ENCODE peak calls at places on chromosomes 5 and 9, in four cellular contexts. R is WTC11, A is HepG2, G is K562. H is an unnamed sample.

GRCh38 chr5:132315529-132316067 is 21.4 kb downstream of the SLC22A4 start:
- DNase-seq in R (no peak), A (no peak), G (peak; percentile 95), H (no peak)

GRCh38 chr5:141618030-141618803 is 583 bp downstream of the DIAPH1 start:
- DNase-seq in R (peak; percentile 59), A (peak; percentile 63), G (no peak), H (peak; percentile 78)

GRCh38 chr5:164345173-164345572 is 839.8 kb downstream of the MAT2B start:
- DNase-seq in R (no peak), A (no peak), G (no peak), H (no peak)

GRCh38 chr5:50663636-50664035 is 2.8 kb upstream of the PARP8 start:
- DNase-seq in R (no peak), A (no peak), G (no peak), H (no peak)

GRCh38 chr5:3341446-3342240 is 254.0 kb upstream of the IRX1 start:
- DNase-seq in R (no peak), A (no peak), G (no peak), H (no peak)

GRCh38 chr5:139118804-139119203 is 79.4 kb downstream of the SIL1 start:
- DNase-seq in R (no peak), A (no peak), G (no peak), H (no peak)

GRCh38 chr5:126138475-126139005 is 284.7 kb upstream of the GRAMD2B start:
- DNase-seq in R (no peak), A (no peak), G (no peak), H (no peak)

GRCh38 chr9:138077898-138078540 is 200.4 kb downstream of the CACNA1B start:
- DNase-seq in R (no peak), A (no peak), G (no peak), H (no peak)

GRCh38 chr5:81021486-81021885 is 61.3 kb downstream of the RASGRF2 start:
- DNase-seq in R (no peak), A (no peak), G (no peak), H (no peak)

GRCh38 chr9:76873056-76873792 is 32.7 kb downstream of the PRUNE2 start:
- DNase-seq in R (peak; percentile 48), A (no peak), G (no peak), H (no peak)

GRCh38 chr9:17349816-17350215 is 215.0 kb downstream of the CNTLN start:
- DNase-seq in R (no peak), A (no peak), G (no peak), H (no peak)

GRCh38 chr5:6411141-6411540 is 32.8 kb upstream of the MED10 start:
- DNase-seq in R (no peak), A (no peak), G (no peak), H (no peak)

GRCh38 chr5:161372682-161373344 is 173.7 kb downstream of the GABRB2 start:
- DNase-seq in R (no peak), A (no peak), G (no peak), H (no peak)

GRCh38 chr5:61732796-61733195 is 400.7 kb downstream of the ZSWIM6 start:
- DNase-seq in R (no peak), A (no peak), G (no peak), H (no peak)

GRCh38 chr5:108639356-108639755 is 108.3 kb upstream of the FER start:
- DNase-seq in R (no peak), A (no peak), G (no peak), H (no peak)

GRCh38 chr9:124782661-124783574 is 6.0 kb downstream of the OLFML2A start:
- DNase-seq in R (peak; percentile 14), A (no peak), G (no peak), H (no peak)

GRCh38 chr9:129823163-129823933 is 588 bp downstream of the TOR1A start:
- DNase-seq in R (peak; percentile 19), A (no peak), G (peak; percentile 80), H (peak; percentile 17)

GRCh38 chr9:77016526-77017504 is 2.6 kb upstream of the FOXB2 start:
- DNase-seq in R (peak; percentile 55), A (no peak), G (no peak), H (no peak)

GRCh38 chr9:111986035-111986556 is 89.5 kb downstream of the UGCG start:
- DNase-seq in R (no peak), A (no peak), G (no peak), H (no peak)

DNA sequence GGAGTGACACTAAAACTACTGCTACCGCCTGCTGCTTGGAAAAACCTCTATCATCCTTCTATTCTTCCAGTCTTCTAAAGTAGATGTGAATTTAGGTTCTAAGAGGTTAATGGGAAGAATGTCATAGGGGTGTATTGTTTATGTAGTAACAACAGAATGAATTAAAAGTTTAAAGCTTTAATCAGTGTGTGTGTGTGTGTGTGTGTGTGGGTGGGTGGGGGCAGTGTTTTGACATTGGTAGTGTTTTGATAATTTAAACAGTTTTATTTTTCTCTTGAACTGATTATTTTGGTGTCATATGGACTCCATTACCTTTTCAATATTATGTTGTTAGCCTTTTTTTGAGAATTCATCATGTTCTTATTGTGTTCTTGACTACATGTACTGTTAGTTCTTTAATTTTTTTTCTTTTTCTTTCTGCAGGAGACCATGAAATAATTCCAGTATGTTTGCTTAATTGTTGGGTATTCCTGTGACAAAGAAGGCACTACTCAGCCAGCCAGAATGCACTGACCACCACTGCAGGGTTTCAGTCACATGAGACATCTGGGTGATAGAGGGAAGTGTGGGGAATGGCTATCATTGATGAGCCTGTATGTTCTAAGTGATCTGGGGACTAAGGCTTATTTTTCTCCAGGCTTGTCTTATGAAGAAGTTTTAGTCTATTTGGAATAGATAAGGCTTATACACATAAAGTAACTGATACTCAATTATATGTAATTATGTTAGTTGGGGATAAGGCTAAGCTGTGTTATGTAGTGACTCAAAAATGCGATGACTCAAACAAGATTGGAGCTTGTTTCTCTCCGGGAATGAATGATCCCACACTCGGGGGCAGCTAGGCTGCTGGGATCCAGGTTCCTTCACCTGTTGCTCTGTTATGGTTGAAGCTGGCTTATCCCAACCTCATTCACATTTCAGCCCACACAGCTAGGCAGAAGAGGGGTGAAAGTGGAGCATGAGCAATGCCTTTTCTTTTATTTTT is 50.2 kb upstream of the ACTBL2 start:
- DNase-seq in R (no peak), A (no peak), G (no peak), H (no peak)
- TF ChIP-seq HMGXB4 in R (no peak), A (no peak), G (no peak), H (no peak)

GRCh38 chr5:177428574-177429217 is 2.2 kb downstream of the GRK6 start:
- DNase-seq in R (no peak), A (no peak), G (no peak), H (no peak)

GRCh38 chr5:177430146-177430951 is 3.9 kb downstream of the GRK6 start:
- DNase-seq in R (no peak), A (no peak), G (no peak), H (no peak)

GRCh38 chr5:177427919-177428573 is 1.6 kb downstream of the GRK6 start:
- DNase-seq in R (no peak), A (no peak), G (peak; percentile 59), H (no peak)

GRCh38 chr5:177430972-177431316 is 4.5 kb downstream of the GRK6 start:
- DNase-seq in R (no peak), A (no peak), G (no peak), H (no peak)

DNA sequence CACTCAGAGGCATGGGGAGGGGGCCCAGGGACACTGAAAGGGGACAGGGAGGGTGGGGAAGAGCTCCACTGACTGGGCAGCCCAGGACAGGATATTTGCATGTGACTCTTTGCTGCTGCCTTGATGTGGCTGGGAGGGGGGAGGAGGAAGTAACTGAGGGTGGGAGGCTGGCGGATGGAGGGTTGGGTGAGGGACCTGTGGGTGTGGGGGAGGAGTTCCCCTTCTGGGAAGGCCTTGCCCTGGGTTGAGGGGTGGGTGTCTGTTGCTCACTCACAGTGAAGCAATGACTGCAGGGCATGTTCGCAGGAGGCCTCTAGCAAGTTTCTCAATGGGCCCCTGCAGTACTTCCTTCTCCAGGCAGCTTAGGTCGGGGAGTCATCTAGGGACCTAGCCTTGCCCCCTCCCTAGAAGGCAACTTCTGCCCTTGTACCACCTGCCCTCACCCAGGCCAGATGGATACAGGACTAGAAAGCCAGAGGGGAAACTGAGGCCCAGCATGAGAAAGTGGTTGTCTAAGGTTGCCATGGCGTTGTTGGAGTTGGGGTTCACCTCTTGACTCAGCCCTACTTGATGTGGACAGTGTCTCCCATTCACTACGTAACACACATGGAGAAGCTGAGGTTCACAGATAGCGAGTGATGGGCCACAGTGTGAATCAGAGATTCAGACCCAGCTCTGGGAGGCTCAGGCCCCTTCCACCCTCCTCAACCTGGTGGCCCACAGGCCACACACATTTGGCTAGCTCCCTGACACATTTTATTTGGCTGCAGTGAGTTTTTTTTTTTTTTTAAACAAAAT is 3.0 kb downstream of the GRK6 start:
- DNase-seq in R (no peak), A (no peak), G (no peak), H (no peak)
- TF ChIP-seq HMGXB4 in R (no peak), A (no peak), G (no peak), H (no peak)

DNA sequence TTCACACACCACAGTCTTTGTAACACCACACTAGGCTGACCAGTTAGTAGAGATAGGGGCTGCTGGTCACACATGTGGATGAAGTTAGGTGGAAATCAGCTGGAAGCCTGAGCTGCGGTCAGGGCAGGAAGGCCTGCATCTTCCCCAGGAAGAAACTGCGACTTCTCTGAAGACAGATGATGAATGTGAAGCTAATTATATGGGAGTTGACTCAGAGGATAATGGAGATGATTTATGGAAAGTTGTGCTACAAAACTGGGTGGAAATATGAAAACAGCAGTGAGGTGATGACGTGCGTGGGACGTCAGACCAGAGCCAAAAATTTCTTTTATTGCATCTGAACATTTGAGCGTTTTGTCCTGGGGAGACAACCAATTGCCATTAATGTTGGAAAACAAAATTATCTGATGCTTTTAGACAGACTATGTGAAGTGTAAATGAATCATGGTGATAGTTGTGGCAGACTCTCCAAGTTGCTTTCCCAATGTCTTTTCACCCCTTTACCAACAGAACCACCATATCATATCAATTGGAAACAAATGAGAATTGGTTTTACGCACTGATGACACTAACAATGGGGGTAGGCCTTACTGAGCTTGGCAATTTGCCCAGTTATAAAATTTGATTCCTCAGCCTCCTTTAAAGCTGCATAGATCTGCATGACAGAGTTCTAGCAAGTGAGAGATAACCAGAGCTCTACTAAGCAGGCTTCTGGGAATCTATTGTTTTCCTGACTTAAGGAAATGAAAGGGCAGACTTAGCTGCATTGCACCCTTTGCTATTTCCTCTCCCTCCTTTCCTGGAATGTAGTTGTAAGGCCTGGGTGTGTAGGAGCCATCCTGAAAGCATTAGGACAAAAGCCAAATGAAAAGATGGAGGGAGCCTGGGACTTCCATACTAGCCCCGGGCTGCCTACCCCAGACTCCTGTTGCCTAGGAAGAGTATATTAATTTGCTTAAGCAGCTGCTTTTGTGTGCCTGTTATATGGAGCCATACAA is 84.0 kb downstream of the RAB3C start:
- DNase-seq in R (no peak), A (no peak), G (no peak), H (no peak)
- TF ChIP-seq HMGXB4 in R (no peak), A (no peak), G (no peak), H (no peak)

GRCh38 chr9:79694676-79695400 is 123.1 kb downstream of the TLE4 start:
- DNase-seq in R (peak; percentile 22), A (no peak), G (no peak), H (no peak)

GRCh38 chr9:79693750-79694149 is 122.0 kb downstream of the TLE4 start:
- DNase-seq in R (no peak), A (no peak), G (no peak), H (no peak)

GRCh38 chr9:79692857-79693571 is 121.2 kb downstream of the TLE4 start:
- DNase-seq in R (no peak), A (no peak), G (no peak), H (no peak)

GRCh38 chr9:79695531-79696218 is 123.9 kb downstream of the TLE4 start:
- DNase-seq in R (no peak), A (no peak), G (no peak), H (no peak)

DNA sequence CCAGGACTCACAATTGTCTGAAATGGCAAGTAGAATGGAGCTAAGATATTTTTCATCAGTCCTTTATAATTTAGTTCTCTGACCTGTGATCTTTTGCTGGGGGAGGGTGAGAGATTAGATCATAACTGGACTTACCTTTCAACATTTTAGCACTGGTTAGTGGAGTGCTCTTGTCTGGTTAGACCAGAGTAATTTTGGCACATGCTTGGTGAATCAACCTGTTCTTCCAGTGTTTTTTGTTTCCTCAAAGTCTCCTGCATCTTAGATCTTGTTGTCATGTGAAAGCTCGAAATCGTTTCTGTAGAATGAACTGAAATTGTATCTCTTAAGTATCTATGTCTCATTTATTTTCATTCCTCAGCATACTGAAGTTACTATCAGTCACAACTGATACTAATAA is 122.4 kb downstream of the TLE4 start:
- DNase-seq in R (no peak), A (no peak), G (no peak), H (no peak)
- TF ChIP-seq HMGXB4 in R (no peak), A (no peak), G (no peak), H (no peak)